ENCODE peak calls at places on chromosome 3, in eight cellular contexts. Y is fibroblast of pulmonary artery; F is ELR; I is COR-L47; T is natural killer cell; M is CD8-positive, alpha-beta T cell; W is Right ventricle myocardium superior; K is NCI-H1417. D is an unnamed sample.

GRCh38 chr3:152403632-152404066 is 134.9 kb downstream of the MBNL1 start:
- DNase-seq in F (no peak), K (no peak), Y (peak; percentile 27), I (no peak), M (no peak), W (peak; percentile 67), T (no peak), D (no peak)

GRCh38 chr3:167684389-167684993 is 30.7 kb upstream of the WDR49 start:
- DNase-seq in T (no peak), M (peak; percentile 6), W (no peak), I (peak; percentile 74), F (peak; percentile 78), Y (peak; percentile 78), K (peak; percentile 91), D (peak; percentile 80)

GRCh38 chr3:73622135-73622534 is 2.6 kb downstream of the PDZRN3 start:
- DNase-seq in I (peak; percentile 50), T (no peak), K (peak; percentile 88), W (peak; percentile 83), M (no peak), F (no peak), Y (no peak), D (no peak)

GRCh38 chr3:112445839-112446238 is 53.4 kb downstream of the BTLA start:
- DNase-seq in F (no peak), T (no peak), K (no peak), Y (peak; percentile 64), I (no peak), M (no peak), W (no peak), D (no peak)

GRCh38 chr3:61682671-61683408 is 121.5 kb downstream of the PTPRG start:
- DNase-seq in T (no peak), M (no peak), Y (no peak), I (peak; percentile 37), K (peak; percentile 90), F (peak; percentile 55), W (no peak), D (no peak)

GRCh38 chr3:181711325-181712135 is at the start of gene SOX2:
- DNase-seq in K (peak; percentile 99), I (peak; percentile 98), Y (peak; percentile 39), F (no peak), W (peak; percentile 62), M (no peak), T (no peak), D (peak; percentile 61)

GRCh38 chr3:101791778-101792177 is 12.8 kb downstream of the NXPE3 start:
- DNase-seq in K (no peak), F (no peak), T (no peak), I (no peak), W (no peak), M (no peak), Y (no peak), D (no peak)

GRCh38 chr3:169467703-169468102 is 195.8 kb downstream of the MECOM start:
- DNase-seq in F (no peak), K (no peak), I (no peak), W (no peak), M (no peak), Y (no peak), T (no peak), D (no peak)

GRCh38 chr3:85476891-85477495 is 518.2 kb downstream of the CADM2 start:
- DNase-seq in W (no peak), M (no peak), I (no peak), T (no peak), Y (no peak), F (no peak), K (no peak), D (no peak)

GRCh38 chr3:165854696-165855095 is 17.5 kb upstream of the BCHE start:
- DNase-seq in I (peak; percentile 65), F (peak; percentile 49), K (peak; percentile 62), Y (peak; percentile 38), M (no peak), W (no peak), T (no peak), D (peak; percentile 12)